ENCODE peak calls at places on chromosomes 6 and 20, in four cellular contexts. Q, V, U and P are unnamed samples.

GRCh38 chr20:48718914-48719578 is 108.8 kb downstream of the PREX1 start:
- DNase-seq in U (no peak), V (no peak), Q (no peak), P (no peak)

GRCh38 chr20:32823078-32823477 is 3.3 kb downstream of the MAPRE1 start:
- DNase-seq in Q (no peak), U (peak; percentile 27), V (peak; percentile 44), P (no peak)

GRCh38 chr6:29917843-29918242 is 24.5 kb upstream of the HLA-A start:
- DNase-seq in U (peak; percentile 41), Q (no peak), V (no peak), P (no peak)

GRCh38 chr20:50992336-50992732 is 30.6 kb downstream of the KCNG1 start:
- DNase-seq in U (no peak), Q (no peak), V (no peak), P (no peak)

GRCh38 chr6:15401769-15402250 is 155.9 kb downstream of the JARID2 start:
- DNase-seq in V (peak; percentile 67), U (no peak), Q (no peak), P (no peak)

GRCh38 chr6:38572186-38572813 is 67.4 kb downstream of the BTBD9 start:
- DNase-seq in V (no peak), Q (no peak), U (no peak), P (no peak)

GRCh38 chr6:166866839-166867637 is 89.3 kb downstream of the RNASET2 start:
- DNase-seq in V (no peak), U (no peak), Q (no peak), P (no peak)

GRCh38 chr6:138297761-138298298 is 79.5 kb upstream of the PBOV1 start:
- DNase-seq in U (no peak), Q (no peak), V (peak; percentile 65), P (no peak)

GRCh38 chr6:63660737-63661136 is 25.1 kb downstream of the PHF3 start:
- DNase-seq in V (peak; percentile 18), U (no peak), Q (no peak), P (no peak)

GRCh38 chr20:38863024-38863851 is 57.7 kb downstream of the PPP1R16B start:
- DNase-seq in Q (no peak), U (peak; percentile 75), V (no peak), P (no peak)

GRCh38 chr6:11584264-11584663 is 46.7 kb downstream of the TMEM170B start:
- DNase-seq in U (no peak), Q (no peak), V (no peak), P (no peak)

GRCh38 chr20:57397004-57397692 is 6.0 kb downstream of the RBM38 start:
- DNase-seq in U (no peak), V (no peak), Q (no peak), P (no peak)

GRCh38 chr6:117396228-117396627 is 29.5 kb downstream of the ROS1 start:
- DNase-seq in V (peak; percentile 29), Q (no peak), U (no peak), P (no peak)

GRCh38 chr6:67210450-67210849 is 1424.6 kb upstream of the ADGRB3 start:
- DNase-seq in U (no peak), Q (no peak), V (no peak), P (no peak)

GRCh38 chr6:153412519-153412918 is 281.4 kb upstream of the RGS17 start:
- DNase-seq in Q (no peak), V (no peak), U (no peak), P (no peak)

GRCh38 chr20:23058240-23058639 is 8.8 kb upstream of the THBD start:
- DNase-seq in U (no peak), Q (no peak), V (no peak), P (no peak)

GRCh38 chr6:36094786-36095496 is 35.4 kb upstream of the MAPK13 start:
- DNase-seq in V (peak; percentile 81), Q (peak; percentile 42), U (peak; percentile 94), P (peak; percentile 47)

GRCh38 chr6:159981591-159982245 is 12.8 kb downstream of the IGF2R start:
- DNase-seq in U (peak; percentile 74), Q (no peak), V (no peak), P (no peak)

GRCh38 chr20:1862665-1863059 is 32.5 kb upstream of the SIRPA start:
- DNase-seq in U (no peak), Q (no peak), V (no peak), P (no peak)

GRCh38 chr20:15616626-15617025 is 956.6 kb downstream of the KIF16B start:
- DNase-seq in U (no peak), Q (no peak), V (no peak), P (no peak)
- TF ChIP-seq TCF7L2 in U (no peak), Q (no peak), V (no peak), P (no peak)

GRCh38 chr6:98636941-98637340 is 197.4 kb upstream of the POU3F2 start:
- DNase-seq in Q (no peak), V (no peak), U (no peak), P (no peak)

GRCh38 chr6:98644063-98644462 is 190.3 kb upstream of the POU3F2 start:
- DNase-seq in Q (no peak), V (no peak), U (no peak), P (no peak)

GRCh38 chr6:98639236-98639635 is 195.1 kb upstream of the POU3F2 start:
- DNase-seq in U (no peak), V (no peak), Q (no peak), P (no peak)

GRCh38 chr6:98641929-98642328 is 192.4 kb upstream of the POU3F2 start:
- DNase-seq in U (no peak), V (peak; percentile 77), Q (no peak), P (no peak)
- TF ChIP-seq TCF7L2 in U (no peak), V (no peak), Q (no peak), P (no peak)

DNA sequence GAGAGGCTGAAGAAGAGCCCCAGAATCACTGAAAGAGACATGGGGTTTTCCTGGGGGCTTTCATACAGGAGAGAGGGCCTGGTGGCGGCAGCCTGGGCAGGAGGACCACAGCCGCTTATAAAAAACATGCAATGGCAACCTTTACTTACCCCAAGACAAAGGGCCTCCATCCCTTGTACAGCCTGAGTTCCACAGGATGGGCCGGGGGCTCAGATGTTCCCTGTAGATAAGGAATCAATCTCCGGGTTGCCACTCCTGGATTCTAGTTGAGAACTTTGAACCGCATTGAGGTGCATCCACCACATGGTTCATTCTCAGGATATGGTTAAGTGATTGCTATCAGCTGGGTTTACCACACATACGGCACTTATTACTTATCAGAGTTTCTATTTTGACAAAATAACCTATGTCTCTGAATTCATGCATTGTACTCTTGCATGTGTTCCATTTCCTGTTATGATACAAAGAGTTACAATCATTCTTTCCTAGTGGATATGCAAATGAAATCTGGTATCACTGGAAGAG is 677.6 kb downstream of the KIF16B start:
- DNase-seq in V (no peak), Q (no peak), U (no peak), P (no peak)
- TF ChIP-seq TCF7L2 in V (no peak), Q (no peak), U (no peak), P (no peak)

GRCh38 chr6:40476673-40477072 is 110.5 kb downstream of the LRFN2 start:
- DNase-seq in U (no peak), Q (no peak), V (no peak), P (no peak)
- TF ChIP-seq TCF7L2 in U (no peak), Q (no peak), V (no peak), P (no peak)